ENCODE peak calls at places on chromosomes 13 and 19, in seven cellular contexts. P is adipocyte, F is uterus, N is breast epithelium, W is adrenal gland, S is right lobe of liver, O is heart right ventricle. M is an unnamed sample.

GRCh38 chr19:29690842-29691241 is 24.2 kb downstream of the C19orf12 start:
- DNase-seq in W (no peak), N (no peak), S (no peak), P (peak; percentile 28), F (no peak), O (no peak), M (peak; percentile 30)

GRCh38 chr19:17944301-17944700 is 11.5 kb downstream of the CCDC124 start:
- DNase-seq in N (no peak), P (peak; percentile 73), F (peak; percentile 40), O (no peak), S (no peak), W (peak; percentile 73), M (peak; percentile 91)

GRCh38 chr19:57642396-57643046 is 9.6 kb downstream of the ZNF211 start:
- DNase-seq in P (no peak), N (no peak), S (no peak), F (no peak), O (no peak), W (no peak), M (no peak)

GRCh38 chr13:94416454-94417080 is 62.9 kb downstream of the DCT start:
- DNase-seq in F (no peak), N (no peak), P (peak; percentile 32), S (peak; percentile 21), W (no peak), O (no peak), M (no peak)

GRCh38 chr13:48579167-48579918 is 46.5 kb upstream of the RCBTB2 start:
- DNase-seq in N (no peak), S (no peak), F (no peak), P (no peak), W (no peak), O (peak; percentile 10), M (no peak)

GRCh38 chr19:10603084-10603872 is 16.2 kb upstream of the AP1M2 start:
- DNase-seq in S (peak; percentile 51), F (peak; percentile 31), N (peak; percentile 58), P (peak; percentile 41), O (peak; percentile 67), W (peak; percentile 52), M (no peak)

GRCh38 chr19:38164526-38164925 is 59.5 kb downstream of the DPF1 start:
- DNase-seq in N (no peak), P (no peak), F (no peak), W (no peak), S (no peak), O (no peak), M (no peak)

GRCh38 chr13:48304132-48304876 is 753 bp downstream of the RB1 start:
- DNase-seq in W (peak; percentile 65), F (no peak), N (peak; percentile 32), O (peak; percentile 49), S (peak; percentile 32), P (peak; percentile 78), M (peak; percentile 45)

GRCh38 chr13:52348081-52348480 is 57.9 kb downstream of the THSD1 start:
- DNase-seq in P (peak; percentile 79), F (no peak), W (no peak), O (peak; percentile 16), N (peak; percentile 42), S (no peak), M (peak; percentile 77)

GRCh38 chr13:87089391-87089790 is 581.8 kb upstream of the SLITRK5 start:
- DNase-seq in S (no peak), N (no peak), O (no peak), P (no peak), W (no peak), F (no peak), M (no peak)

GRCh38 chr19:3474015-3474414 is 6.3 kb downstream of the SMIM24 start:
- DNase-seq in P (no peak), O (no peak), W (no peak), S (no peak), F (no peak), N (no peak), M (no peak)

GRCh38 chr19:17048885-17049453 is 22.4 kb upstream of the CPAMD8 start:
- DNase-seq in F (no peak), O (no peak), S (no peak), N (no peak), P (no peak), W (no peak), M (no peak)

GRCh38 chr19:29658221-29658991 is 6.9 kb upstream of the PLEKHF1 start:
- DNase-seq in O (no peak), P (no peak), N (no peak), S (no peak), W (no peak), F (no peak), M (peak; percentile 53)

GRCh38 chr13:29905845-29906244 is 55.4 kb upstream of the UBL3 start:
- DNase-seq in F (no peak), W (no peak), P (peak; percentile 81), N (peak; percentile 65), O (no peak), S (peak; percentile 66), M (peak; percentile 72)

GRCh38 chr13:73809561-73809960 is 324.6 kb downstream of the KLF12 start:
- DNase-seq in P (peak; percentile 30), W (no peak), N (no peak), S (no peak), F (no peak), O (no peak), M (no peak)

GRCh38 chr13:29594710-29595379 is 643 bp downstream of the SLC7A1 start:
- DNase-seq in S (peak; percentile 66), F (peak; percentile 74), O (no peak), P (peak; percentile 92), W (peak; percentile 71), N (peak; percentile 69), M (peak; percentile 74)

GRCh38 chr13:22161871-22162270 is 491.0 kb downstream of the FGF9 start:
- DNase-seq in P (no peak), N (no peak), S (no peak), F (no peak), W (no peak), O (no peak), M (no peak)

GRCh38 chr19:18023596-18024212 is 15.7 kb downstream of the ARRDC2 start:
- DNase-seq in F (peak; percentile 78), P (no peak), W (peak; percentile 82), O (peak; percentile 95), N (peak; percentile 78), S (peak; percentile 86), M (no peak)

GRCh38 chr13:110705826-110706569 is at the start of gene CARS2:
- DNase-seq in O (peak; percentile 94), F (peak; percentile 97), S (peak; percentile 97), W (peak; percentile 98), P (peak; percentile 98), N (peak; percentile 91), M (peak; percentile 97)

GRCh38 chr19:10113964-10114650 is 2.6 kb downstream of the P2RY11 start:
- DNase-seq in S (no peak), N (no peak), F (no peak), W (no peak), P (no peak), O (no peak), M (peak; percentile 48)

GRCh38 chr19:52658595-52658994 is 20.4 kb upstream of the ZNF83 start:
- DNase-seq in P (no peak), F (no peak), W (no peak), O (no peak), S (no peak), N (no peak), M (no peak)

GRCh38 chr19:18385675-18386542 is at the start of gene GDF15:
- DNase-seq in N (no peak), P (peak; percentile 43), W (peak; percentile 65), F (peak; percentile 53), O (peak; percentile 40), S (peak; percentile 94), M (peak; percentile 82)

GRCh38 chr13:114222461-114222968 is 12.2 kb upstream of the CDC16 start:
- DNase-seq in O (no peak), F (no peak), W (no peak), N (no peak), P (peak; percentile 33), S (no peak), M (no peak)

GRCh38 chr19:6930190-6930589 is 42.8 kb downstream of the ADGRE1 start:
- DNase-seq in F (no peak), N (no peak), W (no peak), O (no peak), P (no peak), S (no peak), M (no peak)

GRCh38 chr19:6925801-6926751 is 38.7 kb downstream of the ADGRE1 start:
- DNase-seq in P (no peak), W (no peak), N (no peak), O (no peak), S (no peak), F (no peak), M (no peak)
- H3K4me3 ChIP-seq in P (no peak overlapping the region), W (no peak overlapping the region), N (no peak overlapping the region), O (no peak overlapping the region), S (no peak overlapping the region), F (no peak overlapping the region), M (no peak overlapping the region)

GRCh38 chr13:51284339-51284738 is 55.2 kb upstream of the SERPINE3 start:
- DNase-seq in O (no peak), N (no peak), S (no peak), P (no peak), W (no peak), F (no peak), M (no peak)

GRCh38 chr13:51292000-51292550 is 47.4 kb upstream of the SERPINE3 start:
- DNase-seq in S (no peak), W (no peak), P (peak; percentile 24), F (no peak), N (no peak), O (no peak), M (no peak)

GRCh38 chr13:51291341-51291740 is 48.1 kb upstream of the SERPINE3 start:
- DNase-seq in F (peak; percentile 42), O (no peak), N (no peak), P (no peak), S (no peak), W (no peak), M (peak; percentile 73)

GRCh38 chr13:51286135-51287002 is 53.1 kb upstream of the SERPINE3 start:
- DNase-seq in O (peak; percentile 74), P (peak; percentile 83), S (peak; percentile 82), N (peak; percentile 64), W (peak; percentile 88), F (peak; percentile 74), M (peak; percentile 54)

GRCh38 chr13:51287758-51288157 is 51.7 kb upstream of the SERPINE3 start:
- DNase-seq in W (no peak), S (no peak), P (no peak), N (no peak), O (no peak), F (no peak), M (no peak)
- H3K27me3 ChIP-seq in W (no peaks in the 10 kb centered on the region), S (no peaks in the 10 kb centered on the region), P (peaks cover 9% of the 10 kb centered on the region), N (no peaks in the 10 kb centered on the region), O (no peaks in the 10 kb centered on the region), F (no peaks in the 10 kb centered on the region), M (no peaks in the 10 kb centered on the region)

GRCh38 chr19:47232422-47233211 is 1.6 kb upstream of the BBC3 start:
- DNase-seq in P (peak; percentile 73), O (no peak), W (no peak), N (peak; percentile 67), F (no peak), S (no peak), M (peak; percentile 74)
- H3K4me3 ChIP-seq in P (peak overlapping the region; percentile 80), O (no peak overlapping the region), W (no peak overlapping the region), N (peak overlapping the region; percentile 98), F (no peak overlapping the region), S (no peak overlapping the region), M (peak overlapping the region; percentile 93)

DNA sequence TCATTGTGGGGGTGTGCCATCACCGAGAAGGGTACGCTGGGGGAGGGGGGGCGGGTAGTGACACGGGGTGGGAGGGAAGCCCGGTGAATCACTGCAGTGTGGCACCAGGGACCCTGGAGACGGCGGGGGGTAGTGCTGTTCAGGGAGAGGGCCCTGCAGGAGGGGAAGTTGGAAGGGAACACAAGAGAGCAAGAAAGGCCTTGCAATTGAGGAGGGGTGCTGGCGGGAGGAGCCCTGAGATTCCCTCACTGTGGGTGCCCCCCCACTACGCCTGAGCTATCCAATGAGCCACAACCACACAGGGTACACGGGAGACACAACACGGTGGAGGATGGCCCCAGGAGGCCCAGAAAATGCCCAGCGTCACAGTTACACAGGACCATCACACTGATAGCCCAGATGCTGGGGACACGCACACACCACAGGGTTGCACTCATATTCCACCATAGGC is 516 bp upstream of the ATP1A3 start:
- DNase-seq in S (no peak), P (no peak), F (no peak), O (no peak), N (no peak), W (no peak), M (no peak)
- H3K27me3 ChIP-seq in S (no peaks in the 10 kb centered on the region), P (peaks cover 49% of the 10 kb centered on the region), F (peaks cover 19% of the 10 kb centered on the region), O (peaks cover 71% of the 10 kb centered on the region), N (peaks cover 9% of the 10 kb centered on the region), W (peaks cover 59% of the 10 kb centered on the region), M (peaks cover 49% of the 10 kb centered on the region)